ENCODE peak calls at places on chromosomes 13 and 19, in four cellular contexts. One of them, this sample, is unnamed.

GRCh38 chr13:80379245-80379644 is 38.3 kb upstream of the SPRY2 start:
- DNase-seq in GM12865: no peak
- DNase-seq in heart right ventricle: no peak
- DNase-seq in brain microvascular endothelial cell: peak
- DNase-seq in this sample: no peak

GRCh38 chr19:35776102-35776788 is 881 bp downstream of the ARHGAP33 start:
- DNase-seq in GM12865: no peak
- DNase-seq in heart right ventricle: no peak
- DNase-seq in brain microvascular endothelial cell: no peak
- DNase-seq in this sample: no peak

GRCh38 chr13:79880820-79881219 is 399.9 kb downstream of the NDFIP2 start:
- DNase-seq in GM12865: no peak
- DNase-seq in heart right ventricle: no peak
- DNase-seq in brain microvascular endothelial cell: no peak
- DNase-seq in this sample: no peak

GRCh38 chr13:49343255-49343654 is 95.5 kb downstream of the CDADC1 start:
- DNase-seq in GM12865: no peak
- DNase-seq in heart right ventricle: no peak
- DNase-seq in brain microvascular endothelial cell: no peak
- DNase-seq in this sample: no peak

GRCh38 chr19:45076029-45076850 is at the start of gene ZNF296:
- DNase-seq in GM12865: peak
- DNase-seq in heart right ventricle: peak
- DNase-seq in brain microvascular endothelial cell: no peak
- DNase-seq in this sample: peak

GRCh38 chr19:46608178-46608577 is 7.0 kb downstream of the CALM3 start:
- DNase-seq in GM12865: no peak
- DNase-seq in heart right ventricle: no peak
- DNase-seq in brain microvascular endothelial cell: no peak
- DNase-seq in this sample: no peak

GRCh38 chr13:110379905-110380341 is 72.8 kb downstream of the COL4A2 start:
- DNase-seq in GM12865: no peak
- DNase-seq in heart right ventricle: no peak
- DNase-seq in brain microvascular endothelial cell: peak
- DNase-seq in this sample: peak

GRCh38 chr19:55080915-55081772 is 5.5 kb downstream of the EPS8L1 start:
- DNase-seq in GM12865: peak
- DNase-seq in heart right ventricle: peak
- DNase-seq in brain microvascular endothelial cell: peak
- DNase-seq in this sample: no peak

GRCh38 chr19:51690359-51691121 is 2.6 kb upstream of the SPACA6 start:
- DNase-seq in GM12865: no peak
- DNase-seq in heart right ventricle: peak
- DNase-seq in brain microvascular endothelial cell: peak
- DNase-seq in this sample: peak

GRCh38 chr19:1283207-1283916 is 2.3 kb upstream of the EFNA2 start:
- DNase-seq in GM12865: no peak
- DNase-seq in heart right ventricle: no peak
- DNase-seq in brain microvascular endothelial cell: no peak
- DNase-seq in this sample: no peak

GRCh38 chr19:56091066-56091490 is 30.0 kb downstream of the ZNF787 start:
- DNase-seq in GM12865: no peak
- DNase-seq in heart right ventricle: no peak
- DNase-seq in brain microvascular endothelial cell: peak
- DNase-seq in this sample: peak

GRCh38 chr13:110312669-110313031 is 5.6 kb downstream of the COL4A2 start:
- DNase-seq in GM12865: no peak
- DNase-seq in heart right ventricle: no peak
- DNase-seq in brain microvascular endothelial cell: peak
- DNase-seq in this sample: no peak

GRCh38 chr13:29507356-29507755 is 88.1 kb downstream of the SLC7A1 start:
- DNase-seq in GM12865: no peak
- DNase-seq in heart right ventricle: no peak
- DNase-seq in brain microvascular endothelial cell: no peak
- DNase-seq in this sample: no peak

GRCh38 chr19:47247308-47247990 is 8.9 kb upstream of the CCDC9 start:
- DNase-seq in GM12865: peak
- DNase-seq in heart right ventricle: peak
- DNase-seq in brain microvascular endothelial cell: peak
- DNase-seq in this sample: peak

GRCh38 chr19:3852614-3853254 is 16.1 kb downstream of the ZFR2 start:
- DNase-seq in GM12865: peak
- DNase-seq in heart right ventricle: no peak
- DNase-seq in brain microvascular endothelial cell: peak
- DNase-seq in this sample: peak

GRCh38 chr13:93233997-93234416 is 7.4 kb downstream of the GPC6 start:
- DNase-seq in GM12865: peak
- DNase-seq in heart right ventricle: no peak
- DNase-seq in brain microvascular endothelial cell: no peak
- DNase-seq in this sample: no peak
- TF ChIP-seq CTCF in GM12865: no peak
- TF ChIP-seq CTCF in heart right ventricle: no peak
- TF ChIP-seq CTCF in brain microvascular endothelial cell: peak
- TF ChIP-seq CTCF in this sample: no peak

DNA sequence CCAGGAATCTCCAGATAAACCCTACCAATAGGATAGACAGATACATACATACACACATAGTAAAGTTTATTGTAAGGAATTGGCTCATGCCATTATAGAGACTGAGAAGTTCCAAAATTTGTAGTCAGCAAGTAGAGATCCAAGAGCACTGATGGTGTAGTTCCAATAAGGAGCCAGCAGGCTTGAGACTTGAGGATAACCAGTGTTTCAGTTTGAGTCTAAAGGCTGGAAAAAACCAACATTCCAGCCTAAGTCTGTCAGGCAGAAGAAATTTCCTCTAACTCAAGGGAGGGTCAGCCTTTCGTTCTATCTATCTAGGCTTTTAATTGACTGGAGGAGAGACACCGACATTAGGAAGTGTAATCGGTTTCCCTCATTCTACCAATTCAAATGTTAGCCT is 110.2 kb upstream of the TSHZ3 start:
- DNase-seq in GM12865: no peak
- DNase-seq in heart right ventricle: no peak
- DNase-seq in brain microvascular endothelial cell: no peak
- DNase-seq in this sample: no peak
- TF ChIP-seq CTCF in GM12865: no peak
- TF ChIP-seq CTCF in heart right ventricle: no peak
- TF ChIP-seq CTCF in brain microvascular endothelial cell: no peak
- TF ChIP-seq CTCF in this sample: no peak

GRCh38 chr19:42309686-42310085 is 3.4 kb upstream of the TMEM145 start:
- DNase-seq in GM12865: no peak
- DNase-seq in heart right ventricle: no peak
- DNase-seq in brain microvascular endothelial cell: no peak
- DNase-seq in this sample: no peak

GRCh38 chr19:42312370-42312769 is 739 bp upstream of the TMEM145 start:
- DNase-seq in GM12865: no peak
- DNase-seq in heart right ventricle: no peak
- DNase-seq in brain microvascular endothelial cell: no peak
- DNase-seq in this sample: no peak

GRCh38 chr19:42313096-42313839 is at the start of gene TMEM145:
- DNase-seq in GM12865: peak
- DNase-seq in heart right ventricle: no peak
- DNase-seq in brain microvascular endothelial cell: no peak
- DNase-seq in this sample: peak

GRCh38 chr19:42313840-42314755 is 989 bp downstream of the TMEM145 start:
- DNase-seq in GM12865: no peak
- DNase-seq in heart right ventricle: no peak
- DNase-seq in brain microvascular endothelial cell: no peak
- DNase-seq in this sample: no peak

GRCh38 chr19:42311612-42312160 is 1.4 kb upstream of the TMEM145 start:
- DNase-seq in GM12865: no peak
- DNase-seq in heart right ventricle: no peak
- DNase-seq in brain microvascular endothelial cell: no peak
- DNase-seq in this sample: no peak
- TF ChIP-seq CTCF in GM12865: no peak
- TF ChIP-seq CTCF in heart right ventricle: no peak
- TF ChIP-seq CTCF in brain microvascular endothelial cell: peak
- TF ChIP-seq CTCF in this sample: no peak

DNA sequence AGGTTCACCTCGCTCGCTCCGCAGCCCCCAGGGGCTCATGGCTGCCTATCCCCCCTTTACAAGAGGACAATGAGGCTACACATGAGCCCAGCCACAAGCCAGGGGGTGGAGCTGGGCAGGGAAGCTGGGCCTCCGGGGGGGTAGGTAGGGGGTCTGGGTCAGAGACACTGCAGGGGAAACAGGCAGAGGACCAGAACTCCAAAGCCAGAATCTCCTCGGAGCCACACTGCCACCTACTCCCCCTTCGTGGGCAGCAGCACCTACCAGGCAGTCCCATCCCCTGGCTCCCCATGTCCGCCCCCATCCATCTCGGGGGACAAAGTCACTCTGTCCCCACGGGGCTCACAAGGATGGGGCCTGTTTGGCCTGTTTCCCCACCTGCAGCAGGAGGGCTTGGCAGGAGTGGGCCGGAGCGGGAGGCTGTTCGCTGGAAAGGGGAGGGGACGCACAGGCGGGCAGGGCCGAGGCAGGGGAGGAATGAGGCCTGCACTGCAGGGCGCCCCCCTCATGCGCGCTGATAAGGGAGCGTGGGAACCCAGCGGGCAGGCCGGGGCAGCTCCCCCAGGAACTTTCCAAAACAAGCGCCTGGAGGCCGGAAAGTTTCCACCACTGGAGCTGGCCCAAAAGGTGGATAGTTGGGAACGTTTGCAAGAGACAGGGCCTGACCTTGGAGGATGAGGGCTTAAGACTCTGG is 545 bp upstream of the ISYNA1 start:
- DNase-seq in GM12865: no peak
- DNase-seq in heart right ventricle: peak
- DNase-seq in brain microvascular endothelial cell: peak
- DNase-seq in this sample: peak
- TF ChIP-seq CTCF in GM12865: no peak
- TF ChIP-seq CTCF in heart right ventricle: no peak
- TF ChIP-seq CTCF in brain microvascular endothelial cell: no peak
- TF ChIP-seq CTCF in this sample: no peak

GRCh38 chr19:18675779-18676178 is 7.7 kb upstream of the CRTC1 start:
- DNase-seq in GM12865: peak
- DNase-seq in heart right ventricle: no peak
- DNase-seq in brain microvascular endothelial cell: no peak
- DNase-seq in this sample: no peak
- TF ChIP-seq CTCF in GM12865: peak
- TF ChIP-seq CTCF in heart right ventricle: peak
- TF ChIP-seq CTCF in brain microvascular endothelial cell: peak
- TF ChIP-seq CTCF in this sample: no peak

GRCh38 chr13:26716984-26717383 is 43.6 kb downstream of the GPR12 start:
- DNase-seq in GM12865: no peak
- DNase-seq in heart right ventricle: no peak
- DNase-seq in brain microvascular endothelial cell: no peak
- DNase-seq in this sample: no peak

GRCh38 chr13:26721251-26721939 is 39.2 kb downstream of the GPR12 start:
- DNase-seq in GM12865: peak
- DNase-seq in heart right ventricle: no peak
- DNase-seq in brain microvascular endothelial cell: no peak
- DNase-seq in this sample: no peak

GRCh38 chr13:26718146-26718545 is 42.4 kb downstream of the GPR12 start:
- DNase-seq in GM12865: no peak
- DNase-seq in heart right ventricle: no peak
- DNase-seq in brain microvascular endothelial cell: no peak
- DNase-seq in this sample: no peak

GRCh38 chr13:26718872-26719271 is 41.7 kb downstream of the GPR12 start:
- DNase-seq in GM12865: no peak
- DNase-seq in heart right ventricle: no peak
- DNase-seq in brain microvascular endothelial cell: no peak
- DNase-seq in this sample: no peak

DNA sequence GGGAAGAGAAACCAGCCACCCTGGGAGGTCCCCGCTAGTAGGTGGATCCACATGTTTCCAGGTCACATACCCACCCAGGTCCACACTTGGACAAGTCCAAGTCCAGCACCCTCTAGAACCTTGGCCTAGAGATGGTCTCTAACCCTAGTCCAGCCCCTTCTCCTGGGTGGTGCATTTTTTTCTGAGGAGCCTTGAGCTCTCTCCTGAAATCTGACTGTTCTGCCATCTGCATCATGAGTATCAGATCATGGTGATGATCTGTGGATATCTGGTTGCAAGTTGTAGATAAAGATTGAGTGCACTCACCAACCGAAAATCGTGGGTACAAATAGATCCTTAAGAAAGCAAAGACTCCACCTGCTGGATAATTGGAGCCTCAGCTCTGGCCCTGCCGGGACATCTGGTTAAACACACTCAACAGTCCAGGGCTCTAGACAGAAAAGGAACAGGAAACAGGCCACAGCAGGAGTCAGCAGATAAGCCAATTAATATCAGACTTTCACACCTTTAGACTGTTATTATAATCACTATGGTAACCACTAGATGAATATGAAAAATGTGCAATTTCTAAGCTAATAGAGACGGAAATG is 41.1 kb downstream of the GPR12 start:
- DNase-seq in GM12865: no peak
- DNase-seq in heart right ventricle: no peak
- DNase-seq in brain microvascular endothelial cell: no peak
- DNase-seq in this sample: no peak
- TF ChIP-seq CTCF in GM12865: no peak
- TF ChIP-seq CTCF in heart right ventricle: no peak
- TF ChIP-seq CTCF in brain microvascular endothelial cell: peak
- TF ChIP-seq CTCF in this sample: no peak

GRCh38 chr13:97911311-97912138 is 42.0 kb upstream of the IPO5 start:
- DNase-seq in GM12865: peak
- DNase-seq in heart right ventricle: no peak
- DNase-seq in brain microvascular endothelial cell: peak
- DNase-seq in this sample: peak
- TF ChIP-seq CTCF in GM12865: peak
- TF ChIP-seq CTCF in heart right ventricle: peak
- TF ChIP-seq CTCF in brain microvascular endothelial cell: peak
- TF ChIP-seq CTCF in this sample: no peak

GRCh38 chr19:48738557-48739399 is 1.6 kb downstream of the RASIP1 start:
- DNase-seq in GM12865: peak
- DNase-seq in heart right ventricle: peak
- DNase-seq in brain microvascular endothelial cell: peak
- DNase-seq in this sample: peak
- TF ChIP-seq CTCF in GM12865: peak
- TF ChIP-seq CTCF in heart right ventricle: peak
- TF ChIP-seq CTCF in brain microvascular endothelial cell: peak
- TF ChIP-seq CTCF in this sample: peak